ENCODE peak calls at places on chromosomes 11 and 22, in six cellular contexts. U, P, I, B, E and C are unnamed samples.
A peak's percentile ranks its signal among the peaks of the same experiment; 100 is the strongest.

GRCh38 chr11:132620423-132620822 is 911.9 kb downstream of the OPCML start:
- DNase-seq in U (no peak), P (no peak), I (no peak), B (no peak), E (no peak), C (no peak)

GRCh38 chr22:49205401-49205800 is 622.3 kb downstream of the BRD1 start:
- DNase-seq in U (no peak), P (no peak), I (no peak), B (no peak), E (peak; percentile 50), C (no peak)

GRCh38 chr22:49737101-49737551 is 90.5 kb downstream of the BRD1 start:
- DNase-seq in U (no peak), P (no peak), I (no peak), B (no peak), E (peak; percentile 55), C (no peak)

GRCh38 chr11:124937336-124937935 is 1.6 kb upstream of the HEPACAM start:
- DNase-seq in U (no peak), P (no peak), I (no peak), B (no peak), E (no peak), C (no peak)

GRCh38 chr11:66981976-66982578 is 7.0 kb downstream of the C11orf86 start:
- DNase-seq in U (no peak), P (peak; percentile 96), I (peak; percentile 50), B (peak; percentile 89), E (no peak), C (peak; percentile 50)

GRCh38 chr11:20342347-20343279 is 20.9 kb upstream of the HTATIP2 start:
- DNase-seq in U (no peak), P (no peak), I (no peak), B (peak; percentile 22), E (no peak), C (no peak)

GRCh38 chr11:2519517-2519878 is 74.7 kb downstream of the KCNQ1 start:
- DNase-seq in U (no peak), P (no peak), I (no peak), B (no peak), E (no peak), C (no peak)

GRCh38 chr11:118194835-118195627 is 18.6 kb upstream of the SCN2B start:
- DNase-seq in U (no peak), P (peak; percentile 46), I (peak; percentile 82), B (peak; percentile 84), E (peak; percentile 84), C (no peak)

GRCh38 chr22:42078469-42079318 is 806 bp upstream of the SMDT1 start:
- DNase-seq in U (no peak), P (no peak), I (no peak), B (peak; percentile 24), E (peak; percentile 80), C (no peak)

GRCh38 chr22:50603511-50604255 is 3.1 kb downstream of the MAPK8IP2 start:
- DNase-seq in U (no peak), P (no peak), I (no peak), B (no peak), E (peak; percentile 73), C (no peak)

GRCh38 chr22:19577422-19577966 is 53.3 kb upstream of the CLDN5 start:
- DNase-seq in U (no peak), P (no peak), I (no peak), B (no peak), E (no peak), C (no peak)

GRCh38 chr11:8015753-8016239 is 28.7 kb downstream of the EIF3F start:
- DNase-seq in U (no peak), P (no peak), I (no peak), B (no peak), E (no peak), C (no peak)

GRCh38 chr11:20099527-20099926 is 60.7 kb downstream of the DBX1 start:
- DNase-seq in U (no peak), P (no peak), I (no peak), B (no peak), E (no peak), C (no peak)

GRCh38 chr22:24153353-24153752 is 27.9 kb upstream of the SUSD2 start:
- DNase-seq in U (no peak), P (peak; percentile 27), I (no peak), B (peak; percentile 29), E (no peak), C (no peak)

GRCh38 chr11:114281388-114281956 is 14.7 kb upstream of the NNMT start:
- DNase-seq in U (no peak), P (no peak), I (no peak), B (peak; percentile 59), E (no peak), C (no peak)

GRCh38 chr22:43824724-43825485 is 12.8 kb upstream of the EFCAB6 start:
- DNase-seq in U (no peak), P (no peak), I (no peak), B (no peak), E (peak; percentile 92), C (no peak)

GRCh38 chr11:103659138-103659734 is 377.2 kb upstream of the DDI1 start:
- DNase-seq in U (no peak), P (peak; percentile 64), I (no peak), B (peak; percentile 40), E (no peak), C (no peak)

GRCh38 chr11:64292458-64293254 is 1.6 kb downstream of the KCNK4 start:
- DNase-seq in U (no peak), P (no peak), I (no peak), B (no peak), E (no peak), C (no peak)

GRCh38 chr11:133955091-133955846 is 1.5 kb downstream of the IGSF9B start:
- DNase-seq in U (no peak), P (no peak), I (peak; percentile 74), B (no peak), E (peak; percentile 92), C (no peak)